ENCODE peak calls at places on chromosome 15, in seven cellular contexts. X is esophagus muscularis mucosa, B is ovary, L is GM12878, T is stomach, H is SK-N-SH, M is sigmoid colon. I is an unnamed sample. For H3K27me3 and H3K4me1, the result is how much of the 10 kb centered on the place peaks cover.

GRCh38 chr15:40746916-40747418 is 8.1 kb downstream of the RMDN3 start:
- DNase-seq in X (no peak), B (no peak), L (no peak), T (no peak), H (peak), M (no peak), I (peak)

GRCh38 chr15:29268706-29269484 is 727 bp downstream of the NSMCE3 start:
- DNase-seq in X (no peak), B (no peak), L (peak), T (no peak), H (peak), M (peak), I (no peak)

GRCh38 chr15:101139986-101140696 is 111.7 kb downstream of the CHSY1 start:
- DNase-seq in X (no peak), B (no peak), L (no peak), T (no peak), H (no peak), M (no peak), I (no peak)

GRCh38 chr15:31488437-31489204 is 162.0 kb downstream of the KLF13 start:
- DNase-seq in X (peak), B (peak), L (peak), T (peak), H (peak), M (peak), I (peak)

GRCh38 chr15:49627407-49627877 is 6.6 kb downstream of the DTWD1 start:
- DNase-seq in X (no peak), B (no peak), L (no peak), T (no peak), H (no peak), M (no peak), I (no peak)

GRCh38 chr15:96336045-96336642 is 5.6 kb downstream of the NR2F2 start:
- DNase-seq in X (no peak), B (no peak), L (no peak), T (no peak), H (no peak), M (no peak), I (no peak)

GRCh38 chr15:55695432-55695831 is 47.5 kb downstream of the PRTG start:
- DNase-seq in X (no peak), B (no peak), L (no peak), T (no peak), H (no peak), M (no peak), I (no peak)

GRCh38 chr15:91291673-91292072 is 191.6 kb downstream of the SV2B start:
- DNase-seq in X (peak), B (no peak), L (no peak), T (no peak), H (peak), M (no peak), I (peak)

GRCh38 chr15:83112233-83112958 is 5.0 kb downstream of the TM6SF1 start:
- DNase-seq in X (no peak), B (no peak), L (no peak), T (no peak), H (no peak), M (no peak), I (no peak)

GRCh38 chr15:96053039-96054021 is 277.2 kb upstream of the NR2F2 start:
- DNase-seq in X (peak), B (peak), L (no peak), T (peak), H (peak), M (peak), I (peak)

GRCh38 chr15:25171856-25172687 is 217.3 kb downstream of the SNRPN start:
- DNase-seq in X (peak), B (no peak), L (no peak), T (no peak), H (no peak), M (peak), I (no peak)

GRCh38 chr15:52806284-52806655 is 16.1 kb upstream of the ONECUT1 start:
- DNase-seq in X (no peak), B (no peak), L (no peak), T (no peak), H (no peak), M (no peak), I (no peak)

GRCh38 chr15:52805351-52806283 is 15.5 kb upstream of the ONECUT1 start:
- DNase-seq in X (no peak), B (no peak), L (no peak), T (no peak), H (peak), M (no peak), I (peak)

GRCh38 chr15:52808441-52808840 is 18.3 kb upstream of the ONECUT1 start:
- DNase-seq in X (no peak), B (no peak), L (no peak), T (no peak), H (no peak), M (no peak), I (no peak)

GRCh38 chr15:52810346-52810745 is 20.2 kb upstream of the ONECUT1 start:
- DNase-seq in X (no peak), B (no peak), L (no peak), T (no peak), H (no peak), M (no peak), I (no peak)

DNA sequence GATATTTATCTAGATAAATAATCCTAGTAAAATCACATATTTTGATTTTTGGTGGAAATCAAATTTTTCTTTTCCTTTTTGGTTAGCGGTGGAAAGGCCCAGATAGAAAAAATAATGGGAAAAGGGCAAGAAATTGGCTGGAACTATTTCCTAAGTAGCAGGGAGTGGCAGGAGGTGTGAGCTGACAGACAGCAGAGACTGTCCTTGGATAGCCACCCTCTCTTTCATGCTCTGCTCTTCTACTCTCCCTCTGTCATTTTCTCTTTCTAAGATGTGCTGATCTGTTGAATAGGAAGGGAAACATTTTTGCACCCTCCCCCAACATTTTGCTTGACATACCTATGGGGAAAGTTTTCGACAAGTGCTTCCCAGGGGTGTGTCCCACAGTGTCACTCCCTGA is 18.9 kb upstream of the ONECUT1 start:
- DNase-seq in X (no peak), B (no peak), L (no peak), T (no peak), H (no peak), M (no peak), I (no peak)
- H3K27me3 ChIP-seq in X (under half), B (under half), L (under half), T (under half), H (half or more), M (half or more), I (under half)

DNA sequence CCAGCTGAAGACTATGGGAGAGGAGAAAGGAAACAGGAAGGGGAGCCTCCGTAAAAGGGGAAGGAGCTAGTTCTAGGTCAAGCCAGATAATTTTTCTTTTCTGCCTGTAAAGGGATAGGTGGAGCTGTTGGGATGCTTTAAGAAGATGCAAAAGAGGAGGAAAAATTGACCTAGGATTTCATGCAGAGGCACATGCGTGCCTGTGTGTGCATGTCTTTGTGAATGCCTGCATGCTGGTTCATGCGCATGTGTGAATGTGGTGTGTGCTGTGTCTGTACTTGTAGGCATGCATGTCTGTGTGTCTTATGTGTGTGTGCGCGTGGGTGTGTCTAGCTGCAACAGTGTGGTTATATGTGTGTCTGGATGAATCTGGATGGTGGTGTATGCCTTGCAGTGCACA is 27.3 kb downstream of the CCDC33 start:
- DNase-seq in X (no peak), B (no peak), L (no peak), T (no peak), H (no peak), M (no peak), I (no peak)
- TF ChIP-seq EP300 in X (no peak), B (no peak), L (no peak), T (no peak), H (no peak), M (no peak), I (no peak)

DNA sequence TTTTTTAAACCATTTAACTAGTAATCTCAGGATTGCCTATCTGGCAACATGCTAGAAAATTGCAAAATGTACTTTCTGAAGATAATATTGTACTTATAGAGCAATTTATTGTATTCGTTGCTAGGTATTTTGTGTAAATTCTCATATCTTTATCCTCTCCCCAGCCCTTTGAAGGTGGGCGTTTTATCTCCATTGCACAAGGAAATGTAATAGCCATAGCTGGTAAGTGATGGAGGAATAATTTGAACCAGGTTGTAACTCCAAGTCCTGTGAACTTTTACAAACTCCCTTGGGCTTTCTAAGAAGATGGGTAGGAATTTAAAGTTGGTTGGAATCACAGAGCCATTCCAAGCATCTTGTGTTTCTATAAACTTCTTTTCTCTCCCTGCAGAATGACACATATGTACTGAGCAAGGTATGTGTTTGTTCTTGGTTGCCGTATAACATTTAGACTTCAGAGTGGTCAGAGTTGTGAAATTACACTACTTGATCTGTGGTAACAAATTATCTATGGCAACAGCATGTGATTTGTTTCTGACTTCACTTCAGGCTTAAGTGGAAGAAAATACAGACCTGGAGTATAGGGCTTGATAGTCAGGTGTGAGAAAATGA is 170.9 kb downstream of the AKAP13 start:
- DNase-seq in X (no peak), B (no peak), L (no peak), T (no peak), H (no peak), M (no peak), I (no peak)
- H3K4me1 ChIP-seq in X (under half), B (under half), L (under half), T (half or more), H (under half), M (under half), I (under half)

DNA sequence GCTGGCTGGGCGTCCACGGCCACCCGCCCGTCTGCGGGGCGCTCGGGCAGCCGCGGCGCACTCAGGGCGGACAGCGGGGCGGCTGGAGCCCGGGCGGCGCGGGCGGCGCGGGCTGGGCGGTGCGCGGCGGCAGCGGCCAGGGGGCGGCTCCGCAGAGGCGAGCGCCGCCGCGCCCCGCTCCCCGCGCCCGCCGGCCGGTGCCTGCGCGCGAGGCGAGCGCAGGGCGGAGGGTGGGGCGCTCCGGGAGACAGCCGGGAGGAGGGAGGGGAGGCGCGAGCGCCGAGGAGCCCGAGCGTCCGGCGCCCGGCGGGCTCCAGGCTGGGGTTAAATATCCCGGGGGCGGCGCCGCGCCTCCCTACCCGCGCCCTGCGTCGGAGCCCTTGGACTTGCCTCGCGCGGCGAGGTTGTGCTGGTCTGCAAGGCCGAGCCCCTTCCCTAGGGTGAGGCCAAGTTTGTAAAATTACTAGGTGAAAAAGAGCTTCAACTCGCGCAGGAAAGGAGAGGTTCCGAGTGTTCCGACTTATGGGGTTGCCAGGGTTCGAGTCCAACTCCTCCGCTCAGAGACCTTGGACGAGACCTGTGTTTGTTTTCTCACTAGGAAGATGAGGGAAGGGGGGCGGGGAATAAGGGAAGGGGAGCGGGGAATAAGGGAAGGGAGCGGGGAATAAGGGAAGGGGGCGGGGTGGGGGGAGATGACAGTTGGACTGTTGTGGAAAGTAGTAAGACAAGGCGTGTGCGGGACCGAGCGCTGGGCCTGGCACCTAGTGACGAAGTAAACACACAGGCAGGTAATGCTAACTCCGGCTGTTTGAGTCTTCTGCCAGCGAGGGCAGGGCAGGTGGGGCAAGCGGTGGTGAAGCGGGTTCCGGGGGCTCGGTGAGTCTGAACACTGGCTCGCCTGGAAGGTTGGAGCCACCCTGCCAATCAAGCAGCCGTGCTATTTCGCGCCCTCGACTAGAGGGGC is at the start of gene TNFAIP8L3:
- DNase-seq in X (peak), B (peak), L (no peak), T (no peak), H (peak), M (no peak), I (peak)
- H3K27me3 ChIP-seq in X (under half), B (under half), L (under half), T (under half), H (under half), M (under half), I (under half)

DNA sequence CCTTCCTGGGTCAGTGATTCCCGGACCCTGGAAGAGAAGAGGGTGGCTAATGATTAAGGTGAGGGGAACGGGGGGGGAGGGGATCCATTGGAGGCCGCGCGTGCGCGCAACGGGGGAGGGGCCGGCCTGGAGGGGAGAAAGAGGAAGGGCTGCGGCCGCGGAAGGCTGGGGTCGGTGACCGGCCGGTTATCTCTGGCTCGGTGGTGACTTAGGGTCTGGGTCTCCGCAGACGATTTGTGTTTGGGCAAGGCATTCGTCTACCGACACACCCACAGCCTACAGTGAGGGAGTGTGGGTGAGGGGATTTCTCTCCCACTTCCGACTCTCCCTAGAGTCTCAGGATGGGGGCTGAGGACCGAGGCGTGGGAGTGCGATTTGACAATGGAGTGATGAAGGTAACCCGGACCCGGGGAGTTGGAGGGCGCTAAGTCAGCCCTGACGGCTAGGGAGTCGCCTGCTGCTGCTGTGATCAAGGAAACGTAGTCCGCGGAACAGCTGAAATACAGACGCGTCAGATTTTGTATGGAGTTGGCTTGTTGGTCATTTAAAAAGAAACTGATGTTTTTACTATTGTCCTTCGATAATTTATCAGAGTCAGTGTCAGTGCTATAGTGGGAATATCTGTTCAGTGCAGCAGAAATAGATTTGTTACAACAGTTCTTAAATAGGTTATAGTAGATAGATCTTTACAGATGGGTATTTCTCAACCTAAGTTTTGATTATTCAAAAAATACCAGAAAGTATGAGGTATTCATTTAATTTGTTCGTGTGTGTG is 735 bp downstream of the RNF111 start:
- DNase-seq in X (peak), B (peak), L (no peak), T (peak), H (peak), M (peak), I (peak)
- TF ChIP-seq EP300 in X (no peak), B (no peak), L (no peak), T (no peak), H (no peak), M (no peak), I (no peak)

GRCh38 chr15:99446565-99447496 is 119.0 kb upstream of the MEF2A start:
- DNase-seq in X (peak), B (peak), L (no peak), T (peak), H (peak), M (peak), I (peak)
- H3K4me1 ChIP-seq in X (half or more), B (under half), L (under half), T (under half), H (under half), M (under half), I (half or more)

I was measured in upper lobe of left lung.